ENCODE peak calls at places on chromosomes 2 and 18, in four cellular contexts. One of them, this sample, is unnamed.

GRCh38 chr2:70089220-70089945 is 2.1 kb downstream of the PCBP1 start:
- DNase-seq in heart right ventricle: peak
- DNase-seq in CD8-positive, alpha-beta T cell: peak
- DNase-seq in fibroblast of villous mesenchyme: peak
- DNase-seq in this sample: peak

GRCh38 chr2:240463274-240463865 is 27.9 kb downstream of the GPC1 start:
- DNase-seq in CD8-positive, alpha-beta T cell: no peak
- DNase-seq in heart right ventricle: peak
- DNase-seq in fibroblast of villous mesenchyme: no peak
- DNase-seq in this sample: no peak

GRCh38 chr2:157825885-157826284 is 50.2 kb downstream of the ACVR1 start:
- DNase-seq in heart right ventricle: no peak
- DNase-seq in fibroblast of villous mesenchyme: peak
- DNase-seq in CD8-positive, alpha-beta T cell: no peak
- DNase-seq in this sample: peak

GRCh38 chr2:101619191-101619591 is 78.3 kb upstream of the MAP4K4 start:
- DNase-seq in CD8-positive, alpha-beta T cell: no peak
- DNase-seq in heart right ventricle: peak
- DNase-seq in fibroblast of villous mesenchyme: peak
- DNase-seq in this sample: peak

GRCh38 chr18:55968550-55968949 is 380.6 kb upstream of the TCF4 start:
- DNase-seq in fibroblast of villous mesenchyme: no peak
- DNase-seq in heart right ventricle: no peak
- DNase-seq in CD8-positive, alpha-beta T cell: no peak
- DNase-seq in this sample: no peak

GRCh38 chr2:203730076-203730729 is 23.8 kb downstream of the CD28 start:
- DNase-seq in fibroblast of villous mesenchyme: no peak
- DNase-seq in heart right ventricle: no peak
- DNase-seq in CD8-positive, alpha-beta T cell: no peak
- DNase-seq in this sample: peak

GRCh38 chr2:222797871-222798270 is 63.0 kb upstream of the ACSL3 start:
- DNase-seq in fibroblast of villous mesenchyme: no peak
- DNase-seq in heart right ventricle: no peak
- DNase-seq in CD8-positive, alpha-beta T cell: no peak
- DNase-seq in this sample: no peak

GRCh38 chr2:61450144-61450543 is 20.7 kb downstream of the USP34 start:
- DNase-seq in fibroblast of villous mesenchyme: no peak
- DNase-seq in heart right ventricle: no peak
- DNase-seq in CD8-positive, alpha-beta T cell: no peak
- DNase-seq in this sample: no peak

GRCh38 chr2:169683425-169684134 is 10.6 kb downstream of the CFAP210 start:
- DNase-seq in heart right ventricle: no peak
- DNase-seq in fibroblast of villous mesenchyme: no peak
- DNase-seq in CD8-positive, alpha-beta T cell: no peak
- DNase-seq in this sample: no peak

GRCh38 chr2:44578401-44579135 is 216.8 kb downstream of the CAMKMT start:
- DNase-seq in heart right ventricle: no peak
- DNase-seq in fibroblast of villous mesenchyme: peak
- DNase-seq in CD8-positive, alpha-beta T cell: no peak
- DNase-seq in this sample: peak

GRCh38 chr2:20224716-20225293 is at the start of gene SDC1:
- DNase-seq in fibroblast of villous mesenchyme: peak
- DNase-seq in heart right ventricle: no peak
- DNase-seq in CD8-positive, alpha-beta T cell: no peak
- DNase-seq in this sample: peak

GRCh38 chr18:48023334-48024008 is 93.0 kb upstream of the SMAD2 start:
- DNase-seq in fibroblast of villous mesenchyme: peak
- DNase-seq in heart right ventricle: peak
- DNase-seq in CD8-positive, alpha-beta T cell: no peak
- DNase-seq in this sample: peak

GRCh38 chr2:11679016-11679415 is 9.0 kb upstream of the NTSR2 start:
- DNase-seq in CD8-positive, alpha-beta T cell: no peak
- DNase-seq in fibroblast of villous mesenchyme: no peak
- DNase-seq in heart right ventricle: no peak
- DNase-seq in this sample: no peak

GRCh38 chr2:207470700-207471070 is 59.1 kb upstream of the CREB1 start:
- DNase-seq in CD8-positive, alpha-beta T cell: no peak
- DNase-seq in heart right ventricle: no peak
- DNase-seq in fibroblast of villous mesenchyme: peak
- DNase-seq in this sample: no peak

GRCh38 chr2:72917875-72918660 is 749 bp downstream of the EMX1 start:
- DNase-seq in fibroblast of villous mesenchyme: no peak
- DNase-seq in heart right ventricle: no peak
- DNase-seq in CD8-positive, alpha-beta T cell: peak
- DNase-seq in this sample: no peak

GRCh38 chr2:199223791-199224190 is 233.9 kb downstream of the SATB2 start:
- DNase-seq in heart right ventricle: no peak
- DNase-seq in fibroblast of villous mesenchyme: no peak
- DNase-seq in CD8-positive, alpha-beta T cell: no peak
- DNase-seq in this sample: peak

GRCh38 chr2:219344756-219345458 is 12.4 kb upstream of the RESP18 start:
- DNase-seq in CD8-positive, alpha-beta T cell: no peak
- DNase-seq in heart right ventricle: peak
- DNase-seq in fibroblast of villous mesenchyme: peak
- DNase-seq in this sample: peak

GRCh38 chr2:61470122-61470951 is 550 bp downstream of the USP34 start:
- DNase-seq in CD8-positive, alpha-beta T cell: peak
- DNase-seq in heart right ventricle: peak
- DNase-seq in fibroblast of villous mesenchyme: peak
- DNase-seq in this sample: no peak

GRCh38 chr2:126899786-126900185 is 1.1 kb downstream of the TEX51 start:
- DNase-seq in CD8-positive, alpha-beta T cell: no peak
- DNase-seq in fibroblast of villous mesenchyme: no peak
- DNase-seq in heart right ventricle: no peak
- DNase-seq in this sample: no peak

GRCh38 chr18:61651880-61652268 is 240.9 kb downstream of the RNF152 start:
- DNase-seq in heart right ventricle: no peak
- DNase-seq in CD8-positive, alpha-beta T cell: no peak
- DNase-seq in fibroblast of villous mesenchyme: no peak
- DNase-seq in this sample: no peak

DNA sequence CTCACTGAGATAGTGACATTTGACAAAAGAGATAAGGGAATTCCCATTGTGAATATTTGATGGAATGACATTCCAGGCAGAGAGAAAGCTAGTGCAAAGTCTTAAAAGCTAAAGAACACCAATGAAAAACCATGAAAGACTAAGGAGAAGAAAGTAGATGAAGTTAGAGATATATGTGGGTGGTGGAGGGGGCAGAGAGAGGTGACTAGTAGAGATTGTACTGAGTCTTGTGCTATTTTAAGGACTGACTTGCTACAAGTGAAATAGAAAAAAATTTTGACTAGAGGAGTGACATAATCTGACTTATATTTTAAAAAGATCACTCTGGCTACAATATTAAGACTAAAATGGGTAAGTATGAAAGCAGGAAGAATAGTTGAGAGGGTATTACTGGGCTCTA is 35.3 kb upstream of the GULP1 start:
- DNase-seq in fibroblast of villous mesenchyme: no peak
- DNase-seq in CD8-positive, alpha-beta T cell: no peak
- DNase-seq in heart right ventricle: no peak
- DNase-seq in this sample: no peak
- TF ChIP-seq CTCF in fibroblast of villous mesenchyme: no peak
- TF ChIP-seq CTCF in CD8-positive, alpha-beta T cell: no peak
- TF ChIP-seq CTCF in heart right ventricle: no peak
- TF ChIP-seq CTCF in this sample: no peak

GRCh38 chr2:205496370-205496769 is 185.9 kb upstream of the NRP2 start:
- DNase-seq in heart right ventricle: no peak
- DNase-seq in fibroblast of villous mesenchyme: no peak
- DNase-seq in CD8-positive, alpha-beta T cell: no peak
- DNase-seq in this sample: no peak
- TF ChIP-seq CTCF in heart right ventricle: no peak
- TF ChIP-seq CTCF in fibroblast of villous mesenchyme: no peak
- TF ChIP-seq CTCF in CD8-positive, alpha-beta T cell: no peak
- TF ChIP-seq CTCF in this sample: no peak

GRCh38 chr18:45284174-45284573 is 331.1 kb upstream of the SLC14A2 start:
- DNase-seq in CD8-positive, alpha-beta T cell: no peak
- DNase-seq in heart right ventricle: no peak
- DNase-seq in fibroblast of villous mesenchyme: no peak
- DNase-seq in this sample: no peak
- TF ChIP-seq CTCF in CD8-positive, alpha-beta T cell: no peak
- TF ChIP-seq CTCF in heart right ventricle: no peak
- TF ChIP-seq CTCF in fibroblast of villous mesenchyme: no peak
- TF ChIP-seq CTCF in this sample: no peak

DNA sequence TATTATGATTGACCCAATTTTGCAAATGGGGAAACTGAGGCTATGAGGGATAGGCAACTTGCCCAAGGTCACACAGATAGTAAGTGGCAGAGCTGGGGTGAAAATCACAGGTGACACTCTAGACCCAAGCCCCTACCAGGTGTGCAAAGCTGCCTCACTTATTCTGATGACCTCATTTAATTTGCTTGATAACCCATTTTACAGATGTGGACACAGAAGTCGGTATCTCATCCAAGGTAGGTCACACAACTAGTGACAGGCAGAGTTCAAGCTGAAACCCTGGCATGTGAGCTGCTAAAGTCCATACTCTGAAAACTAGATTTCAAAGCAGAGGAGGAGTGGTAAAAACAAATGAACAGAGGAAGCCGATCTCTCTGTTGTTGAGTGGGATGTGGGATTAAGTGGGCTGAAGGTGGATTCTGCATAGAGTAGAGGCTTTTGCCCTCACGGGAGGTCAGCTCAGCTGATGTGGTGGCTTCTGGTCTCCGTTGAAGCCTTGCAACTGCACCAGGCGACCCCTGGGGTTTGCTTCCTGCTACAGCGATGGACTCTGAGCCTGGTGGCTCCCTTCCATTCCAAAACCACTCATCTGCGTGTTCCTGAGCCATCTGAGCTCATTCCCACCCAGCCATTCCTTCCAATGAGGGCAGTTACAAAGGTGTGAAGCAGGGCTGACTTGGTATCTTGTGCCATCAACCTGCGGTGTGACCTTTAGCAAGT is 164.3 kb upstream of the FHL2 start:
- DNase-seq in heart right ventricle: no peak
- DNase-seq in CD8-positive, alpha-beta T cell: no peak
- DNase-seq in fibroblast of villous mesenchyme: no peak
- DNase-seq in this sample: no peak
- TF ChIP-seq CTCF in heart right ventricle: no peak
- TF ChIP-seq CTCF in CD8-positive, alpha-beta T cell: no peak
- TF ChIP-seq CTCF in fibroblast of villous mesenchyme: no peak
- TF ChIP-seq CTCF in this sample: no peak

DNA sequence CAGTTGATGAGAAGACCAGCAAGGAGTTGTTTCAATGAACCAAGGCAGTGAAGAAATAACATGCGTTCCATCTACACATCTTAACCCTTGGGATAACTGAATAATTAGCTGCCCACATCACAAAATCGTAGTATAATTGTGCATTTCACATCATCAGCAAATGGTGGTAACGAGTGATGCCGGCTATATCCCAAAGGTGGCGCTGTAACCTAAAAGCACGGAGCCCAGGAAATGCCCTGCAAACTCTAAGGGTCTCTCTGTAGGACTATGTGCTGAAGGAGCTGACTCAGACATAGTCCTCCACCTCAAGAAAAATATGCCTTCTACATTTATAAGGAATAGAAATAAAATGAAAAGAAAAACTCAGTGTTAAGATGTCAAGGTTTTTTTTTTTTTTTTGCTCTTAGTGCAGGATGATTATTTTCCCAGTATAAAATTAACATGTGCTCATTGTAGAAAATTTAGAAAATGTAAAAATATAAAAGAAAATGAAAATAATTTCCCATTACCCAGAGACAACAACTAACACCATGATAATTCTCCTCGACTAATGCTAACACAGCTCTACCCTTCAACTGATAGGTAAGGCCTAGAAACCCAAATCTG is 23.1 kb upstream of the DSG3 start:
- DNase-seq in fibroblast of villous mesenchyme: peak
- DNase-seq in heart right ventricle: no peak
- DNase-seq in CD8-positive, alpha-beta T cell: no peak
- DNase-seq in this sample: peak
- TF ChIP-seq CTCF in fibroblast of villous mesenchyme: peak
- TF ChIP-seq CTCF in heart right ventricle: peak
- TF ChIP-seq CTCF in CD8-positive, alpha-beta T cell: no peak
- TF ChIP-seq CTCF in this sample: peak

DNA sequence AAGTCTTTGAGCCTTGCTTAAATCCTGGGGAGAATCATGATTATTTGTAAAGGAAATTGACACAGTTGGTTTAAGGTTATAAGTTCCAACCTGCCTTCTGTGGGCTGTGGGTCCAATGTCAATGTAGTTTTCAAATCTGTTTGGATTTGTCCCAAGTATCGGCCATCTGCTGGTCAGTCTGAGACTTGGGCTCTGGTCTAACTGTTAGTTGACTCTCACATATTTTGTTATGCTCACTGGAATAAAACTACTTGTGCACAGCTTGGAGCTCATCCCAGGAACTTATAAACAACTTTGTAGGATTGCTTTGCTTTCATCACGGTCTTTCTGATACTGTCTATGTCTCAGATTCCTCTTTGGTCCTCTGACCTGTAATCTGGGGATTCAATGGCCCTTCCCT is 1026.2 kb upstream of the ZEB2 start:
- DNase-seq in CD8-positive, alpha-beta T cell: no peak
- DNase-seq in fibroblast of villous mesenchyme: peak
- DNase-seq in heart right ventricle: no peak
- DNase-seq in this sample: peak
- TF ChIP-seq CTCF in CD8-positive, alpha-beta T cell: no peak
- TF ChIP-seq CTCF in fibroblast of villous mesenchyme: peak
- TF ChIP-seq CTCF in heart right ventricle: no peak
- TF ChIP-seq CTCF in this sample: peak

GRCh38 chr2:78994789-78995188 is 30.7 kb upstream of the REG3G start:
- DNase-seq in heart right ventricle: no peak
- DNase-seq in fibroblast of villous mesenchyme: no peak
- DNase-seq in CD8-positive, alpha-beta T cell: no peak
- DNase-seq in this sample: no peak

GRCh38 chr2:79000008-79000576 is 25.4 kb upstream of the REG3G start:
- DNase-seq in fibroblast of villous mesenchyme: no peak
- DNase-seq in CD8-positive, alpha-beta T cell: no peak
- DNase-seq in heart right ventricle: no peak
- DNase-seq in this sample: no peak

GRCh38 chr2:79001285-79001684 is 24.2 kb upstream of the REG3G start:
- DNase-seq in fibroblast of villous mesenchyme: no peak
- DNase-seq in heart right ventricle: no peak
- DNase-seq in CD8-positive, alpha-beta T cell: no peak
- DNase-seq in this sample: no peak

GRCh38 chr2:78993518-78994148 is 31.9 kb upstream of the REG3G start:
- DNase-seq in CD8-positive, alpha-beta T cell: no peak
- DNase-seq in heart right ventricle: no peak
- DNase-seq in fibroblast of villous mesenchyme: no peak
- DNase-seq in this sample: no peak

DNA sequence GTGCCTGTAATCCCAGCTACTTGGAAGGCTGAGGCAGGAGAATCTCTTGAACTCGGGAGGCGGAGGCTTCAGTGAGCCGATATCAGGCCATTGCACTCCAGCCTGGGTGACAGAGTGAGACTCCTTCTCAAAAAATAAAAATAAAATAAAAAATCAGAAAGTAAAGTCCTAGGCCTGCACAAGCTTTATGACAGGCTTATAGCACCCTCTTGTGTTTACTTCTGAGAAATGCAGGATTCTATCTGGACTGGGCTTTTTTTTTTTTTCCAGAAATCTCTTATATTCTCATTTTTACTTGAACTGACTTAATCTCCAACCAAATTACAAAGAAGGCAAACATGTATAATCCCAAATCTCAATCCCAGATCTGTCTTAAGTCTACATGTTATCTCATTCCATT is 26.1 kb upstream of the REG3G start:
- DNase-seq in heart right ventricle: no peak
- DNase-seq in fibroblast of villous mesenchyme: peak
- DNase-seq in CD8-positive, alpha-beta T cell: no peak
- DNase-seq in this sample: peak
- TF ChIP-seq CTCF in heart right ventricle: peak
- TF ChIP-seq CTCF in fibroblast of villous mesenchyme: peak
- TF ChIP-seq CTCF in CD8-positive, alpha-beta T cell: no peak
- TF ChIP-seq CTCF in this sample: peak

This sample was measured in cardiac fibroblast.